ENCODE peak calls at places on chromosomes 7 and 10, in six cellular contexts. M is astrocyte of the spinal cord; F is foreskin fibroblast; U is CD8-positive, alpha-beta T cell; A is cardiac muscle cell; T is tibial nerve. P is an unnamed sample.

GRCh38 chr7:99729501-99730261 is 5.3 kb downstream of the CYP3A7 start:
- DNase-seq in A (no peak), F (peak; percentile 36), U (no peak), M (no peak), T (no peak), P (peak; percentile 41)

GRCh38 chr7:144768633-144769032 is 67.2 kb downstream of the TPK1 start:
- DNase-seq in U (no peak), A (no peak), M (no peak), F (no peak), T (no peak), P (no peak)

GRCh38 chr10:44975487-44976331 is 2.9 kb downstream of the DEPP1 start:
- DNase-seq in T (no peak), A (peak; percentile 84), U (no peak), M (peak; percentile 81), F (no peak), P (no peak)

GRCh38 chr7:101156277-101156676 is 2.0 kb downstream of the AP1S1 start:
- DNase-seq in F (no peak), A (no peak), U (no peak), T (no peak), M (no peak), P (no peak)

GRCh38 chr7:120441850-120442249 is 168.9 kb downstream of the KCND2 start:
- DNase-seq in M (no peak), T (no peak), F (no peak), U (no peak), A (no peak), P (no peak)

GRCh38 chr7:83271212-83272099 is 108.8 kb upstream of the PCLO start:
- DNase-seq in F (peak; percentile 36), T (no peak), U (no peak), M (peak; percentile 59), A (peak; percentile 37), P (peak; percentile 5)

GRCh38 chr7:100082978-100083377 is 1.5 kb upstream of the ZNF3 start:
- DNase-seq in A (no peak), U (no peak), F (no peak), M (no peak), T (no peak), P (no peak)

GRCh38 chr7:91019686-91020385 is 244.4 kb upstream of the FZD1 start:
- DNase-seq in A (no peak), M (no peak), U (no peak), F (no peak), T (no peak), P (no peak)

GRCh38 chr7:57305192-57305748 is 144.7 kb upstream of the ZNF716 start:
- DNase-seq in A (no peak), F (no peak), U (no peak), T (no peak), M (no peak), P (no peak)

GRCh38 chr10:130491011-130491697 is 355.0 kb downstream of the GLRX3 start:
- DNase-seq in F (no peak), M (no peak), T (no peak), U (no peak), A (no peak), P (no peak)

GRCh38 chr10:43196981-43197833 is 59.0 kb downstream of the CSGALNACT2 start:
- DNase-seq in U (no peak), M (no peak), T (no peak), F (no peak), A (no peak), P (no peak)

GRCh38 chr7:148697256-148697841 is 1.4 kb upstream of the CUL1 start:
- DNase-seq in A (no peak), M (peak; percentile 20), T (no peak), F (peak; percentile 50), U (peak; percentile 39), P (peak; percentile 45)

GRCh38 chr7:146321301-146321700 is 204.7 kb downstream of the CNTNAP2 start:
- DNase-seq in M (no peak), U (no peak), A (no peak), T (no peak), F (no peak), P (no peak)

GRCh38 chr10:69246581-69247312 is 26.6 kb downstream of the HKDC1 start:
- DNase-seq in F (no peak), M (no peak), U (no peak), T (no peak), A (no peak), P (no peak)

GRCh38 chr10:69246036-69246435 is 25.9 kb downstream of the HKDC1 start:
- DNase-seq in T (no peak), U (no peak), F (no peak), M (no peak), A (no peak), P (no peak)

GRCh38 chr10:69250041-69250440 is 28.3 kb upstream of the HK1 start:
- DNase-seq in U (no peak), T (no peak), M (no peak), A (no peak), F (no peak), P (no peak)

GRCh38 chr10:69247313-69247710 is 27.2 kb downstream of the HKDC1 start:
- DNase-seq in U (no peak), A (no peak), M (no peak), T (no peak), F (no peak), P (no peak)

DNA sequence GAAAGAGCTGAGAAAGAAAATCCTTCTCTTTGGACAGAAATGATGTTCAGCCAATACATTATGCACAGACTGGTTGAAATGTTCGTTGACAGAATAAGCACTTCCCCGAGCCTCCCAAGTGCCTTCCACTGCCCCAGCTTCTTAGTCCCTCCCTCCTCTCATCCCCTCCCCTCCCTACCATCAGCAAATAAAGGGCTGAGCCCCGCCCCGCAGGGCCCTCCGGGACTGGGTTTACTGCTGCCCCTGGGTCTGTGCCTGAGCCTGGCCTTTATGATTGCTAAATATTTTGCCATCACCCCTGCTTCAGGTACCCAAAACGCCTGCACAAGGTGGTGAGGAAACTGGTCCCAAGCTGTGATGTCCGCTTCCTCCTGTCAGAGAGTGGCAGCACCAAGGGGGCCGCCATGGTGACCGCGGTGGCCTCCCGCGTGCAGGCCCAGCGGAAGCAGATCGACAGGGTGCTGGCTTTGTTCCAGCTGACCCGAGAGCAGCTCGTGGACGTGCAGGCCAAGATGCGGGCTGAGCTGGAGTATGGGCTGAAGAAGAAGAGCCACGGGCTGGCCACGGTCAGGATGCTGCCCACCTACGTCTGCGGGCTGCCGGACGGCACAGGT is 28.1 kb downstream of the HKDC1 start:
- DNase-seq in T (no peak), U (no peak), F (no peak), M (no peak), A (no peak), P (no peak)
- TF ChIP-seq CTCF in T (no peak), U (no peak), F (no peak), M (no peak), A (no peak), P (no peak)

DNA sequence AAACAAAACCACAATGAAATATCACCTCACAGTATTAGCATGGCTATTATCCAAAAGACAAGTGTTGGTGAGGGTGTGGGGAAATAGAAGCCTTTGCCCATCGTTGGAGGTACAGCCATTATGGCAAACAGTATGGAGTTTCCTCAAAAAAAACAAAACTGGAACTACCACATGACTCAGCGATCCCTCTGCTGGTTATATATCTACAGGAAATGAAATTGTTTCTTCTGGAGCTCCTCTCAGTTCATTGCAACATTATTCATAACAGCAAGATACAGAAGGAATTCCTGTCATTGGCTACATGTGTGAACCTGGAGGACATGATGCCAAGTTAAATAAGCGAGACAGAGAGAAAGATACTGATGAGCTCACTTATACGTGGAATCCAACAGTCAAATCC is 2.4 kb upstream of the UBE3C start:
- DNase-seq in U (no peak), F (peak; percentile 64), A (no peak), T (no peak), M (peak; percentile 86), P (peak; percentile 83)
- TF ChIP-seq CTCF in U (no peak), F (peak; percentile 30), A (peak; percentile 39), T (no peak), M (peak; percentile 29), P (peak; percentile 70)

GRCh38 chr7:140640727-140641531 is at the start of gene DENND2A:
- DNase-seq in T (peak; percentile 69), F (no peak), U (peak; percentile 13), M (peak; percentile 86), A (peak; percentile 84), P (no peak)

GRCh38 chr7:140646931-140647647 is 6.5 kb upstream of the DENND2A start:
- DNase-seq in M (peak; percentile 19), F (no peak), U (peak; percentile 35), A (peak; percentile 64), T (no peak), P (peak; percentile 19)

GRCh38 chr7:140643416-140643815 is 2.8 kb upstream of the DENND2A start:
- DNase-seq in M (no peak), U (no peak), A (no peak), T (no peak), F (no peak), P (no peak)

GRCh38 chr7:140641532-140642191 is 1.0 kb upstream of the DENND2A start:
- DNase-seq in T (no peak), A (no peak), M (no peak), U (no peak), F (no peak), P (no peak)

GRCh38 chr7:140645166-140645565 is 4.6 kb upstream of the DENND2A start:
- DNase-seq in A (no peak), T (no peak), F (no peak), U (no peak), M (no peak), P (no peak)
- TF ChIP-seq CTCF in A (peak; percentile 40), T (no peak), F (peak; percentile 42), U (no peak), M (peak; percentile 54), P (peak; percentile 69)

GRCh38 chr10:114304017-114304565 is 65.0 kb downstream of the VWA2 start:
- DNase-seq in A (peak; percentile 87), U (peak; percentile 67), T (peak; percentile 81), M (peak; percentile 93), F (peak; percentile 68), P (peak; percentile 86)

GRCh38 chr10:114306116-114306973 is 67.3 kb downstream of the VWA2 start:
- DNase-seq in U (no peak), F (peak; percentile 79), A (no peak), T (no peak), M (peak; percentile 98), P (peak; percentile 94)

GRCh38 chr10:114303556-114303955 is 64.5 kb downstream of the VWA2 start:
- DNase-seq in M (no peak), A (no peak), T (no peak), F (no peak), U (no peak), P (no peak)

GRCh38 chr10:114305521-114305925 is 66.5 kb downstream of the VWA2 start:
- DNase-seq in A (no peak), T (no peak), U (no peak), M (no peak), F (no peak), P (no peak)

DNA sequence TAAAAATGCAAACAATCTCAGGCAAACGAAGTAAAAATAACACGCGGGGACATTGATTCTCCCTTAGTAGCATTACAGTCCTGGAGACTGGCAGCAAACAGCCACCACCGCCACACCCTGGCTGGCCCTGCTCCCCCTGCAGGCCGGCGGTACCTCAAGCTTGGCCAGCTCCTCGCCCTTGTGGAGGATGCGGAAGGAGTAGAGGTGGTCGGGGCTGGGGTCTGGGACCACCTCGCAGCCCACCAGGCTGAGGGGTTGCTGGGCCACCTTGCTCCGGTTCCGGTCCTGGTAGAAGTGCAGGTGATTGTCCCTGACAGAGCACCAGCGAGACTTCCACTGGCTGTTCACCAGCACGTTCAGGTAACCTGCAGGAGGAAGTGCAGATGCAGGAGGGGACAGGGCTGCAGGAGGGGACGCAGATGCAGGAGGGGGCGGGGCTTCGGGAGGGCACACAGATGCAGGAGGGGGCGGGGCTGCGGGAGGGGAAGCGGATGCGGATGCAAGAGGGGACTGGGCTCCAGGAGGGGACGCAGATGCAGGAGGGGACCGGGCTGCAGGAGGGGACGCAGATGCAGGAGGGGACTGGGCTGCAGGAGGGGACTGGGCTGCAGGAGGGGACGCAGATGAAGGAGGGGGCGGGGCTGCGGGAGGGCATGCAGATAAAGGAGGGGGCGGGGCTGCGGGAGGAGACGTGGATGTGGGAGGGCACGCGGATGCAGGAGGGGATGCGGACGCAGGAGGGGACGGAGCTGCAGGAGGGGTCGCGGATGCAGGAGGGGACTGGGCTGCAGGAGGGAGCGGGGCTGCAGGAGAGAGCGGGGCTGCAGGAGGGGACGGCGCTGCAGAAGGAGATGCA is 65.7 kb downstream of the VWA2 start:
- DNase-seq in F (no peak), U (peak; percentile 70), T (no peak), A (peak; percentile 58), M (no peak), P (no peak)
- TF ChIP-seq CTCF in F (peak; percentile 77), U (peak; percentile 28), T (no peak), A (peak; percentile 64), M (peak; percentile 78), P (peak; percentile 24)

P was measured in HFFc6.